ENCODE peak calls at places on chromosomes 3 and 15, in nine cellular contexts. One of them, this sample, is unnamed. For H3K4me1, the result is how much of the 10 kb centered on the place peaks cover.

GRCh38 chr3:173690542-173690941 is 293.0 kb downstream of the NLGN1 start:
- DNase-seq in adrenal gland: no peak
- DNase-seq in fibroblast of lung: peak
- DNase-seq in heart left ventricle: no peak
- DNase-seq in lung: no peak
- DNase-seq in SJSA1: no peak
- DNase-seq in IMR-90: peak
- DNase-seq in SK-N-SH: no peak
- DNase-seq in left ventricle myocardium inferior: no peak
- DNase-seq in this sample: no peak

GRCh38 chr3:158091526-158091925 is 14.7 kb downstream of the SHOX2 start:
- DNase-seq in left ventricle myocardium inferior: no peak
- DNase-seq in heart left ventricle: no peak
- DNase-seq in SK-N-SH: no peak
- DNase-seq in lung: no peak
- DNase-seq in adrenal gland: no peak
- DNase-seq in IMR-90: peak
- DNase-seq in SJSA1: no peak
- DNase-seq in fibroblast of lung: no peak
- DNase-seq in this sample: no peak

GRCh38 chr3:27022096-27022761 is 347.0 kb downstream of the NEK10 start:
- DNase-seq in adrenal gland: no peak
- DNase-seq in lung: no peak
- DNase-seq in left ventricle myocardium inferior: no peak
- DNase-seq in heart left ventricle: no peak
- DNase-seq in IMR-90: no peak
- DNase-seq in SK-N-SH: no peak
- DNase-seq in fibroblast of lung: no peak
- DNase-seq in SJSA1: no peak
- DNase-seq in this sample: no peak

GRCh38 chr15:55710286-55710685 is 32.7 kb downstream of the PRTG start:
- DNase-seq in heart left ventricle: no peak
- DNase-seq in SK-N-SH: no peak
- DNase-seq in SJSA1: no peak
- DNase-seq in IMR-90: no peak
- DNase-seq in fibroblast of lung: no peak
- DNase-seq in lung: no peak
- DNase-seq in adrenal gland: no peak
- DNase-seq in left ventricle myocardium inferior: no peak
- DNase-seq in this sample: no peak

GRCh38 chr15:29268706-29269484 is 727 bp downstream of the NSMCE3 start:
- DNase-seq in IMR-90: peak
- DNase-seq in SJSA1: peak
- DNase-seq in SK-N-SH: peak
- DNase-seq in fibroblast of lung: peak
- DNase-seq in lung: no peak
- DNase-seq in left ventricle myocardium inferior: peak
- DNase-seq in adrenal gland: peak
- DNase-seq in heart left ventricle: peak
- DNase-seq in this sample: peak

GRCh38 chr15:38148476-38148875 is 104.2 kb upstream of the SPRED1 start:
- DNase-seq in fibroblast of lung: peak
- DNase-seq in left ventricle myocardium inferior: no peak
- DNase-seq in SK-N-SH: no peak
- DNase-seq in heart left ventricle: no peak
- DNase-seq in adrenal gland: no peak
- DNase-seq in lung: no peak
- DNase-seq in SJSA1: no peak
- DNase-seq in IMR-90: no peak
- DNase-seq in this sample: no peak

GRCh38 chr15:39362832-39363561 is 217.9 kb upstream of the THBS1 start:
- DNase-seq in SK-N-SH: peak
- DNase-seq in left ventricle myocardium inferior: no peak
- DNase-seq in adrenal gland: no peak
- DNase-seq in lung: no peak
- DNase-seq in SJSA1: peak
- DNase-seq in fibroblast of lung: peak
- DNase-seq in heart left ventricle: no peak
- DNase-seq in IMR-90: peak
- DNase-seq in this sample: no peak

GRCh38 chr3:32934150-32934742 is 17.2 kb upstream of the CCR4 start:
- DNase-seq in IMR-90: peak
- DNase-seq in fibroblast of lung: no peak
- DNase-seq in adrenal gland: no peak
- DNase-seq in SJSA1: no peak
- DNase-seq in SK-N-SH: peak
- DNase-seq in lung: no peak
- DNase-seq in heart left ventricle: no peak
- DNase-seq in left ventricle myocardium inferior: no peak
- DNase-seq in this sample: peak

GRCh38 chr3:53230041-53230621 is 25.7 kb downstream of the TKT start:
- DNase-seq in heart left ventricle: no peak
- DNase-seq in fibroblast of lung: no peak
- DNase-seq in lung: no peak
- DNase-seq in IMR-90: no peak
- DNase-seq in SJSA1: no peak
- DNase-seq in adrenal gland: no peak
- DNase-seq in SK-N-SH: peak
- DNase-seq in left ventricle myocardium inferior: no peak
- DNase-seq in this sample: no peak

GRCh38 chr15:80844011-80844732 is 65.0 kb downstream of the CEMIP start:
- DNase-seq in left ventricle myocardium inferior: no peak
- DNase-seq in SJSA1: no peak
- DNase-seq in lung: no peak
- DNase-seq in IMR-90: peak
- DNase-seq in SK-N-SH: no peak
- DNase-seq in adrenal gland: no peak
- DNase-seq in heart left ventricle: no peak
- DNase-seq in fibroblast of lung: peak
- DNase-seq in this sample: no peak

GRCh38 chr3:185280572-185281365 is 26.9 kb upstream of the EHHADH start:
- DNase-seq in IMR-90: peak
- DNase-seq in left ventricle myocardium inferior: no peak
- DNase-seq in lung: no peak
- DNase-seq in fibroblast of lung: peak
- DNase-seq in SJSA1: peak
- DNase-seq in heart left ventricle: no peak
- DNase-seq in SK-N-SH: peak
- DNase-seq in adrenal gland: no peak
- DNase-seq in this sample: no peak

GRCh38 chr3:65473746-65474145 is 565.0 kb downstream of the MAGI1 start:
- DNase-seq in IMR-90: peak
- DNase-seq in heart left ventricle: no peak
- DNase-seq in left ventricle myocardium inferior: no peak
- DNase-seq in SK-N-SH: no peak
- DNase-seq in adrenal gland: no peak
- DNase-seq in SJSA1: no peak
- DNase-seq in fibroblast of lung: peak
- DNase-seq in lung: no peak
- DNase-seq in this sample: no peak

GRCh38 chr3:59052803-59053411 is 3.1 kb upstream of the CFAP20DC start:
- DNase-seq in SK-N-SH: peak
- DNase-seq in adrenal gland: peak
- DNase-seq in fibroblast of lung: peak
- DNase-seq in lung: no peak
- DNase-seq in left ventricle myocardium inferior: no peak
- DNase-seq in heart left ventricle: no peak
- DNase-seq in IMR-90: peak
- DNase-seq in SJSA1: peak
- DNase-seq in this sample: no peak

GRCh38 chr15:39720721-39721611 is 61.7 kb downstream of the FSIP1 start:
- DNase-seq in left ventricle myocardium inferior: no peak
- DNase-seq in IMR-90: peak
- DNase-seq in lung: no peak
- DNase-seq in SK-N-SH: no peak
- DNase-seq in heart left ventricle: no peak
- DNase-seq in adrenal gland: no peak
- DNase-seq in SJSA1: peak
- DNase-seq in fibroblast of lung: peak
- DNase-seq in this sample: no peak

GRCh38 chr15:28974142-28974541 is 88.4 kb downstream of the APBA2 start:
- DNase-seq in IMR-90: no peak
- DNase-seq in adrenal gland: no peak
- DNase-seq in left ventricle myocardium inferior: no peak
- DNase-seq in fibroblast of lung: no peak
- DNase-seq in SJSA1: no peak
- DNase-seq in heart left ventricle: no peak
- DNase-seq in lung: no peak
- DNase-seq in SK-N-SH: no peak
- DNase-seq in this sample: no peak

GRCh38 chr3:130760922-130761321 is 14.3 kb upstream of the PIK3R4 start:
- DNase-seq in SK-N-SH: no peak
- DNase-seq in lung: no peak
- DNase-seq in left ventricle myocardium inferior: no peak
- DNase-seq in adrenal gland: no peak
- DNase-seq in IMR-90: no peak
- DNase-seq in SJSA1: no peak
- DNase-seq in heart left ventricle: no peak
- DNase-seq in fibroblast of lung: no peak
- DNase-seq in this sample: no peak

GRCh38 chr3:127637546-127637945 is 8.6 kb downstream of the PODXL2 start:
- DNase-seq in heart left ventricle: no peak
- DNase-seq in SJSA1: no peak
- DNase-seq in fibroblast of lung: no peak
- DNase-seq in adrenal gland: no peak
- DNase-seq in IMR-90: no peak
- DNase-seq in SK-N-SH: peak
- DNase-seq in left ventricle myocardium inferior: no peak
- DNase-seq in lung: no peak
- DNase-seq in this sample: peak

GRCh38 chr3:141201122-141201521 is 30.5 kb upstream of the PXYLP1 start:
- DNase-seq in IMR-90: no peak
- DNase-seq in SJSA1: no peak
- DNase-seq in heart left ventricle: no peak
- DNase-seq in SK-N-SH: no peak
- DNase-seq in left ventricle myocardium inferior: no peak
- DNase-seq in fibroblast of lung: no peak
- DNase-seq in lung: no peak
- DNase-seq in adrenal gland: no peak
- DNase-seq in this sample: no peak
- H3K4me1 ChIP-seq in IMR-90: under half
- H3K4me1 ChIP-seq in SJSA1: under half
- H3K4me1 ChIP-seq in heart left ventricle: under half
- H3K4me1 ChIP-seq in SK-N-SH: under half
- H3K4me1 ChIP-seq in left ventricle myocardium inferior: under half
- H3K4me1 ChIP-seq in fibroblast of lung: under half
- H3K4me1 ChIP-seq in lung: under half
- H3K4me1 ChIP-seq in adrenal gland: under half
- H3K4me1 ChIP-seq in this sample: under half

GRCh38 chr15:95559875-95560394 is 770.6 kb upstream of the NR2F2 start:
- DNase-seq in heart left ventricle: no peak
- DNase-seq in IMR-90: peak
- DNase-seq in left ventricle myocardium inferior: no peak
- DNase-seq in lung: no peak
- DNase-seq in fibroblast of lung: peak
- DNase-seq in SJSA1: peak
- DNase-seq in adrenal gland: peak
- DNase-seq in SK-N-SH: no peak
- DNase-seq in this sample: no peak
- H3K27ac ChIP-seq in heart left ventricle: no peak
- H3K27ac ChIP-seq in IMR-90: peak
- H3K27ac ChIP-seq in left ventricle myocardium inferior: no peak
- H3K27ac ChIP-seq in lung: no peak
- H3K27ac ChIP-seq in fibroblast of lung: peak
- H3K27ac ChIP-seq in SJSA1: peak
- H3K27ac ChIP-seq in adrenal gland: no peak
- H3K27ac ChIP-seq in SK-N-SH: peak
- H3K27ac ChIP-seq in this sample: no peak

DNA sequence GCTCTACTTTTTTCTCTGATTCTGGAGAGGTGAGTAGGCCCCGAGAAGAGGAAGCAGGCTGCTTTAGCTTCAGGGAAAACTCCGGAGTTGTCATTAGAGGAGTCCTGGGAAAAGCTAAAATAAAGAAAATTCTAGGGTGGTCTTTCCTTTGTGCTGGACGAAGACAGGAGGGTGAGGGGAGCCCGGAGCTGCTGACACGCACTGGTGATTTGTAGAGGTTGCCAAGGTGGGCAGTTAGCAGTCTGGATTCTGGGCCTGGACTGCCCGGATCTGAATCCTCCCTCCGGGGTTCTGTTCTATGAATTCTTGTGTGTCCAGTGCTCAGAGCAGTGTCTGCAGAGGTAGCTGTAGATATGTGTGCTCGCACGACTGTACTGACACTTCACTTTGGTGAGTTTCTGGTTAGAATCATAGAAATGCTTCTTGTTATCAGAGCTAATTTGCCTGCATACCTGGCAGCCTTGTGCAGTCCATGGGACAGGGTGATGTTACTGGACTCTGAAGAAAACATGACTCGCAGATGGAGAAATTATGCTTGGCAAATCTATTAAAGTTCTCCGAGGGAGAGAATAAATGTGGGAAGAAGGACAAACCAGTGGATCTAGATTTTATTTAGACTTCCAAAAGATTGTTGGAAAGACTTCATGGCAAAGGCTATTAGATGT is 12.0 kb downstream of the CGNL1 start:
- DNase-seq in adrenal gland: no peak
- DNase-seq in lung: no peak
- DNase-seq in heart left ventricle: no peak
- DNase-seq in left ventricle myocardium inferior: no peak
- DNase-seq in SK-N-SH: no peak
- DNase-seq in fibroblast of lung: peak
- DNase-seq in SJSA1: no peak
- DNase-seq in IMR-90: no peak
- DNase-seq in this sample: no peak
- H3K4me1 ChIP-seq in adrenal gland: under half
- H3K4me1 ChIP-seq in lung: under half
- H3K4me1 ChIP-seq in heart left ventricle: under half
- H3K4me1 ChIP-seq in left ventricle myocardium inferior: under half
- H3K4me1 ChIP-seq in SK-N-SH: under half
- H3K4me1 ChIP-seq in fibroblast of lung: under half
- H3K4me1 ChIP-seq in SJSA1: under half
- H3K4me1 ChIP-seq in IMR-90: under half
- H3K4me1 ChIP-seq in this sample: under half

GRCh38 chr3:63955036-63955650 is 43.0 kb upstream of the SCAANT1 start:
- DNase-seq in left ventricle myocardium inferior: no peak
- DNase-seq in heart left ventricle: no peak
- DNase-seq in lung: no peak
- DNase-seq in SK-N-SH: no peak
- DNase-seq in SJSA1: no peak
- DNase-seq in adrenal gland: no peak
- DNase-seq in fibroblast of lung: no peak
- DNase-seq in IMR-90: no peak
- DNase-seq in this sample: no peak
- H3K27ac ChIP-seq in left ventricle myocardium inferior: no peak
- H3K27ac ChIP-seq in heart left ventricle: no peak
- H3K27ac ChIP-seq in lung: no peak
- H3K27ac ChIP-seq in SK-N-SH: no peak
- H3K27ac ChIP-seq in SJSA1: no peak
- H3K27ac ChIP-seq in adrenal gland: no peak
- H3K27ac ChIP-seq in fibroblast of lung: no peak
- H3K27ac ChIP-seq in IMR-90: no peak
- H3K27ac ChIP-seq in this sample: no peak

GRCh38 chr15:64019764-64020163 is 26.5 kb downstream of the DAPK2 start:
- DNase-seq in fibroblast of lung: peak
- DNase-seq in SJSA1: no peak
- DNase-seq in IMR-90: no peak
- DNase-seq in left ventricle myocardium inferior: peak
- DNase-seq in lung: no peak
- DNase-seq in adrenal gland: no peak
- DNase-seq in SK-N-SH: no peak
- DNase-seq in heart left ventricle: peak
- DNase-seq in this sample: no peak
- H3K4me1 ChIP-seq in fibroblast of lung: under half
- H3K4me1 ChIP-seq in SJSA1: under half
- H3K4me1 ChIP-seq in IMR-90: under half
- H3K4me1 ChIP-seq in left ventricle myocardium inferior: half or more
- H3K4me1 ChIP-seq in lung: under half
- H3K4me1 ChIP-seq in adrenal gland: under half
- H3K4me1 ChIP-seq in SK-N-SH: under half
- H3K4me1 ChIP-seq in heart left ventricle: under half
- H3K4me1 ChIP-seq in this sample: under half